ENCODE peak calls at places on chromosomes 3 and 15, in five cellular contexts. O is RWPE1, D is kidney tubule cell, Z is right lobe of liver, C is amniotic stem cell. A is an unnamed sample.
A peak's percentile ranks its signal among the peaks of the same experiment; 100 is the strongest.

GRCh38 chr3:24364359-24364758 is 130.3 kb downstream of the THRB start:
- DNase-seq in O (no peak), C (no peak), D (no peak), Z (no peak), A (no peak)

GRCh38 chr3:27594096-27594690 is 110.0 kb upstream of the SLC4A7 start:
- DNase-seq in D (peak; percentile 25), O (no peak), Z (no peak), C (no peak), A (no peak)

GRCh38 chr15:42107483-42107882 is 13.1 kb upstream of the PLA2G4D start:
- DNase-seq in C (no peak), Z (no peak), O (no peak), D (no peak), A (no peak)

GRCh38 chr3:140167600-140168281 is 232.8 kb downstream of the CLSTN2 start:
- DNase-seq in D (peak; percentile 42), O (no peak), C (no peak), Z (no peak), A (no peak)

GRCh38 chr15:81880833-81881232 is 165.0 kb downstream of the MEX3B start:
- DNase-seq in C (no peak), D (no peak), O (no peak), Z (no peak), A (no peak)

GRCh38 chr15:31300981-31301686 is 25.5 kb upstream of the KLF13 start:
- DNase-seq in D (no peak), C (no peak), O (no peak), Z (no peak), A (no peak)

GRCh38 chr15:101499863-101500713 is 10.6 kb upstream of the PCSK6 start:
- DNase-seq in O (no peak), D (peak; percentile 45), Z (peak; percentile 88), C (no peak), A (no peak)

GRCh38 chr15:46854559-46854958 is 862.7 kb upstream of the SEMA6D start:
- DNase-seq in O (no peak), C (no peak), D (peak; percentile 28), Z (no peak), A (no peak)

GRCh38 chr3:60461199-60461598 is 790.1 kb downstream of the FHIT start:
- DNase-seq in O (no peak), D (no peak), Z (no peak), C (no peak), A (no peak)

GRCh38 chr3:46027736-46028397 is 584 bp upstream of the XCR1 start:
- DNase-seq in O (no peak), C (no peak), D (no peak), Z (no peak), A (no peak)

GRCh38 chr3:8869613-8870012 is 93.7 kb downstream of the RAD18 start:
- DNase-seq in C (peak; percentile 78), O (peak; percentile 86), D (peak; percentile 100), Z (no peak), A (peak; percentile 85)

GRCh38 chr3:13343601-13344000 is 76.5 kb downstream of the NUP210 start:
- DNase-seq in C (no peak), D (no peak), Z (no peak), O (no peak), A (no peak)

GRCh38 chr15:90101130-90101968 is 919 bp downstream of the IDH2 start:
- DNase-seq in C (no peak), D (peak; percentile 74), Z (peak; percentile 76), O (no peak), A (no peak)

GRCh38 chr3:16319307-16319706 is 54.3 kb downstream of the OXNAD1 start:
- DNase-seq in Z (no peak), C (no peak), O (no peak), D (no peak), A (no peak)

GRCh38 chr15:82851981-82852511 is 42.6 kb downstream of the WHAMM start:
- DNase-seq in D (no peak), O (no peak), C (no peak), Z (no peak), A (no peak)

GRCh38 chr15:89057506-89058133 is 30.6 kb upstream of the ABHD2 start:
- DNase-seq in D (peak; percentile 78), O (peak; percentile 88), Z (peak; percentile 77), C (no peak), A (peak; percentile 71)

GRCh38 chr15:55289573-55290360 is at the start of gene RAB27A:
- DNase-seq in C (peak; percentile 53), O (peak; percentile 86), Z (peak; percentile 88), D (peak; percentile 87), A (peak; percentile 77)

GRCh38 chr15:65945616-65946015 is 76.3 kb downstream of the RAB11A start:
- DNase-seq in D (no peak), C (no peak), Z (no peak), O (no peak), A (no peak)

GRCh38 chr3:23590424-23590823 is 215.3 kb upstream of the UBE2E1 start:
- DNase-seq in D (no peak), C (no peak), O (no peak), Z (no peak), A (no peak)

GRCh38 chr15:96181873-96182301 is 148.6 kb upstream of the NR2F2 start:
- DNase-seq in C (peak; percentile 24), O (no peak), Z (peak; percentile 57), D (no peak), A (no peak)

GRCh38 chr3:101518421-101518871 is 5.4 kb upstream of the SENP7 start:
- DNase-seq in O (peak; percentile 33), Z (no peak), C (no peak), D (peak; percentile 91), A (peak; percentile 52)

GRCh38 chr3:27758083-27758482 is 36.0 kb upstream of the EOMES start:
- DNase-seq in Z (no peak), D (peak; percentile 49), O (peak; percentile 77), C (peak; percentile 44), A (peak; percentile 52)